ENCODE peak calls at places on chromosome 22, in five cellular contexts. V, K, L, P and H are unnamed samples.

GRCh38 chr22:44204937-44205712 is 24.4 kb downstream of the PARVG start:
- DNase-seq in L (no peak), V (no peak), P (no peak), K (no peak), H (no peak)

GRCh38 chr22:20663941-20664593 is 109.8 kb upstream of the SERPIND1 start:
- DNase-seq in K (no peak), L (no peak), P (no peak), V (no peak), H (no peak)

GRCh38 chr22:21775061-21775460 is 39.5 kb upstream of the YPEL1 start:
- DNase-seq in L (no peak), K (no peak), P (no peak), V (no peak), H (no peak)

GRCh38 chr22:35533365-35534029 is 7.1 kb upstream of the RASD2 start:
- DNase-seq in L (no peak), K (no peak), P (no peak), V (no peak), H (no peak)

GRCh38 chr22:50342651-50343540 is at the start of gene PPP6R2:
- DNase-seq in V (peak), K (peak), L (peak), P (peak), H (peak)

GRCh38 chr22:35894464-35894878 is 134.2 kb downstream of the RBFOX2 start:
- DNase-seq in V (no peak), K (no peak), L (no peak), P (no peak), H (no peak)

GRCh38 chr22:44889233-44889878 is 120.4 kb downstream of the PHF21B start:
- DNase-seq in L (no peak), V (peak), K (peak), P (no peak), H (peak)

GRCh38 chr22:19150482-19151328 is 613 bp upstream of the GSC2 start:
- DNase-seq in K (no peak), P (no peak), L (no peak), V (peak), H (no peak)

GRCh38 chr22:20560716-20561115 is 53.3 kb downstream of the MED15 start:
- DNase-seq in V (no peak), K (no peak), P (no peak), L (no peak), H (no peak)

GRCh38 chr22:49960967-49961600 is 512 bp downstream of the PIM3 start:
- DNase-seq in P (no peak), V (peak), L (peak), K (peak), H (peak)

GRCh38 chr22:21626073-21626734 is 3.6 kb downstream of the YDJC start:
- DNase-seq in L (no peak), K (no peak), P (no peak), V (no peak), H (no peak)

GRCh38 chr22:23401910-23402274 is 178.2 kb downstream of the IGLL1 start:
- DNase-seq in L (no peak), V (peak), P (no peak), K (peak), H (peak)
- H3K4me3 ChIP-seq in L (peak), V (peak), P (no peak), K (no peak), H (no peak)

GRCh38 chr22:37077802-37078448 is 26.4 kb downstream of the KCTD17 start:
- DNase-seq in L (peak), P (peak), V (peak), K (peak), H (no peak)

GRCh38 chr22:37080838-37081237 is 28.7 kb downstream of the TMPRSS6 start:
- DNase-seq in K (no peak), V (no peak), P (no peak), L (no peak), H (no peak)

GRCh38 chr22:37080438-37080837 is 28.9 kb downstream of the KCTD17 start:
- DNase-seq in K (no peak), P (no peak), L (no peak), V (no peak), H (no peak)

GRCh38 chr22:37079668-37080171 is 28.2 kb downstream of the KCTD17 start:
- DNase-seq in P (peak), L (no peak), K (no peak), V (no peak), H (no peak)

DNA sequence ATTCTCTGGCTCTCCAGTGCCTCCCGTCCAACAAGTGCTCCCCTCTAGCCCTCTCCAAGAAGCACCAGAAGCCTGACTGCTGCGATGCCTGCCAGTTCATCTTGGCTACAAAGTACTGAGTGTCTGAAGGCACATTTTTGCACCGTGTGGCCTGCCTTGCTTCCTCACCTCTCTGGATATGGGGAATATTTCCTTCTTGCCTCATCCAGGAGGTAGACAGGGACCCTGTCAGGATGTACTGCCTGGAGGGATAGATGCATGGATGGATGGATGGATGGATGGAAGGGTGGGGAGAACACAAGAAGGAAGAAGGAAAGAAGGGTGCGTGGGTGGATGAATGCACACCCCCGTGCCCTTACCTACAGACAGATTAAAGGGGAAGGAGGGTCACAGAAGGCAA is 27.6 kb downstream of the KCTD17 start:
- DNase-seq in L (no peak), K (no peak), V (no peak), P (no peak), H (no peak)
- H3K4me3 ChIP-seq in L (no peak), K (no peak), V (no peak), P (no peak), H (no peak)

DNA sequence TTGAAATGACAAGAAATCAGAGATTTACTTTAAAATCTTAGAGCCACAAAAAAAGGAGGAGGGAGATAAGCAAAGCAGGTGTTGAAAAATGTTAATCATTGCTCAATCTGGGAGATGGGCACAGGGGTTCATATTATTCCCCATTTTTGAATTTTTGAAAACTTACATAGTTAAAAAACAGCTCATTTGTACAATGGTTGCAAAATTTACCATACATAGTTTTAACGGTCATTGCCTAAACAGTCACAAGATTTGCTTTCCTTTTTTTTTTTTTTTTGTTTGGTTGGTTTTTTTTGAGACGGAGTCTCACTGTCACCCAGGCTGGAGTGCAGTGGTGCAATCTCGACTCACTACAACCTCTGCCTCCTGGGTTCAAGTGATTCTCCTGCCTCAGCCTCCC is 4.1 kb downstream of the HDHD5 start:
- DNase-seq in P (no peak), K (no peak), V (no peak), L (no peak), H (no peak)
- H3K4me3 ChIP-seq in P (no peak), K (no peak), V (no peak), L (no peak), H (no peak)

GRCh38 chr22:42340695-42341383 is 70.4 kb upstream of the TCF20 start:
- DNase-seq in K (no peak), L (no peak), V (no peak), P (no peak), H (no peak)
- H3K4me3 ChIP-seq in K (no peak), L (no peak), V (no peak), P (no peak), H (no peak)

GRCh38 chr22:37715760-37716159 is 18.9 kb downstream of the TRIOBP start:
- DNase-seq in L (no peak), K (no peak), P (no peak), V (no peak), H (no peak)

GRCh38 chr22:37713761-37714160 is 16.9 kb downstream of the TRIOBP start:
- DNase-seq in P (no peak), L (no peak), V (no peak), K (no peak), H (no peak)

GRCh38 chr22:37714634-37715033 is 17.8 kb downstream of the TRIOBP start:
- DNase-seq in V (no peak), P (no peak), L (no peak), K (no peak), H (no peak)

GRCh38 chr22:37711490-37711889 is 14.6 kb downstream of the TRIOBP start:
- DNase-seq in K (no peak), P (no peak), V (no peak), L (no peak), H (no peak)

GRCh38 chr22:37716708-37717107 is 19.9 kb downstream of the TRIOBP start:
- DNase-seq in K (no peak), P (no peak), L (peak), V (no peak), H (no peak)
- H3K4me3 ChIP-seq in K (no peak), P (no peak), L (no peak), V (no peak), H (no peak)

DNA sequence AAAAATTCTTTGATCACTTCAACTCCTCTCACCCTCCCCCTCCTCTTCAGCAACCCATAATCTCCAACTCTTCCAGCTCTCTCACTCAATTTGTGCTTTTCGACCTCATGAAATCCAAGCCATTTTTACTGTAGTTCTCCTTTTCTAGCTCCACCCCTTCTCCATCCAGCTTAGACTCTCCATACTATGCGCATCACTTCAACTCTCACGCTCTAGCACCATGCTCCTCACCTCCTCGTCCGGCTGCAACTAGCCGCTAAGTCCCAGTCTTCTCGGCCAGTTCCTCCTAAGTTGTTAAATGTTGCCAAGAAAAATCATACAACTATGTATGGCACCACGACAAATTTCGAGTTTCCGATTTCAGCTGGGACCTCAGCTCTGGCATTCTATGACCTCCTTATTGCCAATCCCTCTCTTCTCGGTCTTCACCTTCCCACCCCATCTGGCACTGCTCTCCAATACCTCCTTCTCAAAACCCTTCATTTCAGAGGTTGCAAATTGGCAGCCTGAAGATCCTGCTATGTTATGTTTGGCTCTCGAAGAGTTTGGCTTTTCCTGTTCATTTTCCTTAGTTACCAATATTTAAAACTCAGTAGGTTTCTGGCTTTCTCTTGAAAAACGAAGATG is 1.1 kb downstream of the ZNF70 start:
- DNase-seq in P (no peak), V (no peak), L (no peak), K (no peak), H (no peak)
- H3K4me3 ChIP-seq in P (no peak), V (peak), L (peak), K (peak), H (peak)

GRCh38 chr22:30777589-30777988 is 82.9 kb downstream of the OSBP2 start:
- DNase-seq in L (no peak), P (no peak), K (no peak), V (no peak), H (peak)

GRCh38 chr22:30774566-30774965 is 79.9 kb downstream of the OSBP2 start:
- DNase-seq in L (peak), K (no peak), P (no peak), V (no peak), H (no peak)

GRCh38 chr22:30781271-30781875 is 86.7 kb downstream of the OSBP2 start:
- DNase-seq in L (peak), P (no peak), V (no peak), K (no peak), H (peak)

GRCh38 chr22:30776476-30776875 is 81.8 kb downstream of the OSBP2 start:
- DNase-seq in V (no peak), P (no peak), L (no peak), K (no peak), H (no peak)

GRCh38 chr22:30778261-30778660 is 83.6 kb downstream of the OSBP2 start:
- DNase-seq in K (no peak), P (no peak), V (no peak), L (no peak), H (no peak)
- H3K4me3 ChIP-seq in K (no peak), P (no peak), V (no peak), L (no peak), H (no peak)

GRCh38 chr22:46251266-46251665 is 1.2 kb upstream of the CDPF1 start:
- DNase-seq in P (no peak), K (no peak), L (no peak), V (no peak), H (no peak)
- H3K4me3 ChIP-seq in P (peak), K (no peak), L (peak), V (peak), H (peak)